ENCODE peak calls at places on chromosomes 16 and 17, in nine cellular contexts. L is heart left ventricle, M is lung, Q is thoracic aorta, X is kidney, B is suprapubic skin, R is transverse colon, A is H1, S is mammary epithelial cell. T is an unnamed sample. For H3K4me1, the result is how much of the 10 kb centered on the place peaks cover.

GRCh38 chr17:40283662-40284061 is 4.0 kb upstream of the CDC6 start:
- DNase-seq in L (no peak), A (no peak), B (no peak), M (no peak), S (peak), X (no peak), Q (no peak), R (no peak), T (no peak)

GRCh38 chr16:27779719-27780161 is 229.8 kb downstream of the KATNIP start:
- DNase-seq in Q (no peak), M (peak), R (no peak), L (no peak), S (peak), A (peak), B (no peak), X (peak), T (peak)

GRCh38 chr17:7466644-7467341 is 12.6 kb downstream of the ZBTB4 start:
- DNase-seq in R (peak), X (peak), M (peak), A (no peak), L (peak), B (no peak), S (peak), Q (no peak), T (peak)

GRCh38 chr16:29993191-29993902 is 2.1 kb downstream of the HIRIP3 start:
- DNase-seq in L (no peak), Q (no peak), M (no peak), R (no peak), B (no peak), X (peak), A (no peak), S (no peak), T (no peak)

GRCh38 chr17:64074704-64075484 is 54.5 kb upstream of the ICAM2 start:
- DNase-seq in B (no peak), S (peak), L (no peak), Q (no peak), M (peak), R (no peak), A (no peak), X (peak), T (no peak)

GRCh38 chr16:47026492-47026891 is 53.0 kb upstream of the DNAJA2 start:
- DNase-seq in Q (no peak), A (no peak), X (no peak), S (no peak), R (no peak), L (no peak), M (no peak), B (no peak), T (no peak)

GRCh38 chr17:39080416-39081179 is 70.8 kb downstream of the PLXDC1 start:
- DNase-seq in L (no peak), X (no peak), B (no peak), S (no peak), M (no peak), Q (no peak), A (no peak), R (peak), T (peak)

GRCh38 chr17:48037036-48037881 is at the start of gene COPZ2:
- DNase-seq in L (peak), A (no peak), M (peak), X (peak), S (no peak), B (peak), Q (peak), R (peak), T (peak)

GRCh38 chr17:69358688-69359596 is 32.0 kb upstream of the ABCA5 start:
- DNase-seq in A (peak), S (no peak), L (no peak), M (no peak), Q (no peak), X (no peak), B (no peak), R (no peak), T (no peak)

GRCh38 chr16:66130296-66130910 is 236.1 kb upstream of the CDH5 start:
- DNase-seq in S (no peak), A (no peak), L (no peak), M (no peak), X (no peak), B (no peak), Q (no peak), R (no peak), T (no peak)

GRCh38 chr16:53651357-53651756 is 52.3 kb downstream of the RPGRIP1L start:
- DNase-seq in A (peak), Q (no peak), X (no peak), M (no peak), L (no peak), B (no peak), S (no peak), R (no peak), T (no peak)

GRCh38 chr17:21113106-21113690 is 13.6 kb upstream of the DHRS7B start:
- DNase-seq in X (no peak), R (no peak), M (no peak), B (no peak), L (no peak), S (no peak), A (no peak), Q (no peak), T (no peak)

GRCh38 chr17:17167356-17167755 is 38.8 kb downstream of the PLD6 start:
- DNase-seq in L (no peak), M (no peak), R (no peak), B (no peak), Q (no peak), X (no peak), A (no peak), S (no peak), T (peak)

GRCh38 chr17:73089918-73090317 is 2.6 kb downstream of the SLC39A11 start:
- DNase-seq in Q (no peak), M (no peak), S (no peak), L (no peak), R (no peak), B (no peak), X (no peak), A (no peak), T (no peak)

GRCh38 chr17:79892457-79893236 is 53.4 kb upstream of the CBX4 start:
- DNase-seq in R (peak), A (no peak), M (peak), X (no peak), B (no peak), Q (no peak), S (peak), L (no peak), T (no peak)

DNA sequence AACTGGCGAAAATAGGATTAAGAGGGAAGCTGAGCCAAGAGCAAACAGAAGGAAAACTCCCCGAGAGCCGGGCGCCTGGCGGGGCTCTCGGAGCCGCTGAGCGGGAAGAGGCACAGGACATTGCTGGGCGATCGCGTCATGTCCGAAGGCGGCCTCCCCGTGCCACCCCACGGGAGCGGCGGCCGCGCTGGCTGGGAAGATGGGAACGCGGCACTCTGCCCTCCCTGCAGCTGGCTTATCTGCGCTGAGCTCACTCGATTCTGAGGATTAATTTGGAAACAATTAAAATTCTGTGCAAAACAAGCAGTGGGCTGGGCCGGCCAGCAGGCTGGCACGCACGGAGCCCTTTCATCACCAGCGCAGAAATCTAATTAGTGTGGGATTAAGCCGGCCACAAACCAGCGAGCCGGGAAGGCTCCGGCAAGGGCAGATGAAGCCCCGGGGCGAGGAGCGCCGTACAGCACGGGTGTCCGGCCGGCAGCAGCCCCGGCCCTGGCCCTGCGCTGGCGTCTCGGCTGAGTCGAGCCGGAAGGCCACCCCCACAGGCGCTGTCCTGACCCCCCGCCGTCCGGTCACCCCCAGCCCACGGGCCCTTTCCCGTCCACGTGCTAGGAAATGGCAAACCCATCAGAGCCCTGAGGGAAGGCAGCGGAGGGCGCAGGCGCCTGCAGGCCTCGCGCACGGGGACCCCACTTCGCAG is 37.8 kb downstream of the SOX8 start:
- DNase-seq in X (no peak), A (no peak), B (no peak), Q (no peak), L (peak), R (no peak), M (no peak), S (peak), T (no peak)
- H3K27ac ChIP-seq in X (no peak), A (no peak), B (peak), Q (peak), L (peak), R (peak), M (no peak), S (no peak), T (no peak)

DNA sequence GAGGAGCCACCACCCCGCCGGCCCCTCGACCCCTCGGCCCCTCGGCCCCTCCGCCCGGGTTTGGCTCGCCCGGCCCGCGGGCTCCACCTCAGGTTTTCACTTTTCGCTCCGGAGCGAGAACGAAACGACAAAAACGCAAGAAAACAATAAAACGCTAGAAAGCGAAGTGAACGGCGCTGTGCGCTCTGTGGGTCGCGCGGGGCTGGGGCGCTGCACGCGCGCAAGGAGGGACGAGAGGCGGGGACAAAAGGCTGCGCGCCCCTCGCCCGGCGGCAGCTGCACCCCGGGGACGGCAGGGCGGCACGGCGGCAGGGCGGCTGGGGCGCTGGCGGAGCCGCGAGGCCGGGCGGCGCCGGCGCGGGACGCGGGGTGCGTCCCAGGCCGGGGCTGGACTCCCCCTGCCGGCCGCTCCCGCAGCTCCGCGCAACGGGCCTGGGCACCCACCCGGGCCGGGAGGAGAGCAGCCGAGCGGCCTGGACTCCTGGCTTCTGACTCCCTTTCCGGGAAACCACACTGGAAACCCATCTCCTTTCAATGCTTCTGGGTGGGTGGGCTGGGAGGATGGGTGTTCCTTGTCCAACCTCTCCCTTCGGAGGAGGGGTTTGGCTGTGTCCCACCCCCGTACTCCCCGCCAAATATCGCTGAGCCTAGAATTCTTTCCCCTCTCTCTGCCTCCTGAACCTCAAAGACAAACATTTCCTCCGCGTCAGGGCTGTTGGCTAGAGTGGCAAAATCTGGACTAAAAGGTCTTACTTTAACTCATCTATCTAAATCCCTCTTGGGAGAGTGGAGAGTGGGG is 9.9 kb downstream of the TBX2 start:
- DNase-seq in B (peak), L (peak), X (peak), A (no peak), S (peak), R (peak), M (no peak), Q (no peak), T (peak)
- H3K4me1 ChIP-seq in B (half or more), L (under half), X (under half), A (under half), S (under half), R (under half), M (under half), Q (half or more), T (under half)

GRCh38 chr17:66677201-66677981 is 157.5 kb upstream of the CACNG5 start:
- DNase-seq in R (no peak), L (no peak), Q (no peak), B (no peak), A (no peak), S (peak), M (no peak), X (no peak), T (no peak)
- TF ChIP-seq CTCF in R (no peak), L (no peak), Q (no peak), B (no peak), A (no peak), S (no peak), M (no peak), X (no peak), T (no peak)

GRCh38 chr17:77375917-77376651 is 235.3 kb downstream of the SEC14L1 start:
- DNase-seq in M (no peak), B (no peak), X (no peak), Q (no peak), A (no peak), S (peak), R (peak), L (no peak), T (no peak)
- H3K27ac ChIP-seq in M (no peak), B (peak), X (peak), Q (peak), A (no peak), S (no peak), R (peak), L (peak), T (no peak)